ENCODE peak calls at places on chromosomes 7 and 10, in six cellular contexts. H is GF-D8, X is left colon, A is endothelial cell, E is heart left ventricle, M is amniotic stem cell. Z is an unnamed sample.

GRCh38 chr10:100106865-100107264 is 25.2 kb upstream of the CPN1 start:
- DNase-seq in M (no peak), A (no peak), X (no peak), H (no peak), E (no peak), Z (no peak)

GRCh38 chr7:30594540-30595460 is at the start of gene GARS1:
- DNase-seq in E (peak), M (peak), A (peak), X (peak), H (peak), Z (peak)

GRCh38 chr7:139560678-139561077 is 37.2 kb downstream of the CLEC2L start:
- DNase-seq in X (peak), M (no peak), H (no peak), A (no peak), E (no peak), Z (no peak)

GRCh38 chr7:82235710-82236109 is 207.9 kb downstream of the CACNA2D1 start:
- DNase-seq in E (no peak), A (no peak), M (no peak), X (no peak), H (no peak), Z (peak)

GRCh38 chr7:105454921-105455320 is 66.2 kb upstream of the SRPK2 start:
- DNase-seq in E (no peak), M (no peak), A (no peak), X (no peak), H (no peak), Z (peak)

GRCh38 chr7:1948887-1949680 is 279.0 kb downstream of the ELFN1 start:
- DNase-seq in X (no peak), E (peak), M (no peak), H (no peak), A (no peak), Z (no peak)

GRCh38 chr7:30795161-30795943 is 24.1 kb downstream of the MINDY4 start:
- DNase-seq in A (no peak), E (no peak), X (no peak), H (no peak), M (no peak), Z (no peak)

GRCh38 chr7:99693427-99694200 is 13.8 kb upstream of the CYP3A5 start:
- DNase-seq in M (no peak), A (no peak), H (no peak), X (no peak), E (no peak), Z (no peak)

GRCh38 chr10:108901766-108902365 is 1021.4 kb downstream of the XPNPEP1 start:
- DNase-seq in H (no peak), X (no peak), E (no peak), M (no peak), A (no peak), Z (peak)

GRCh38 chr10:68154211-68154497 is 44.9 kb downstream of the MYPN start:
- DNase-seq in H (no peak), E (peak), M (no peak), X (no peak), A (no peak), Z (peak)

GRCh38 chr7:142250705-142251104 is 7.2 kb downstream of the PRSS58 start:
- DNase-seq in M (no peak), E (no peak), X (no peak), A (no peak), H (no peak), Z (no peak)

GRCh38 chr10:133140417-133141143 is 19.4 kb upstream of the KNDC1 start:
- DNase-seq in M (no peak), X (peak), E (no peak), A (no peak), H (no peak), Z (no peak)

GRCh38 chr10:11936389-11937152 is 106.0 kb downstream of the UPF2 start:
- DNase-seq in E (no peak), X (peak), A (no peak), H (no peak), M (no peak), Z (no peak)

GRCh38 chr10:43785252-43785651 is 136.6 kb upstream of the ZNF32 start:
- DNase-seq in M (no peak), X (no peak), A (no peak), E (no peak), H (no peak), Z (no peak)

GRCh38 chr7:114334992-114335391 is 79.6 kb upstream of the FOXP2 start:
- DNase-seq in H (no peak), A (no peak), X (no peak), M (no peak), E (no peak), Z (peak)

GRCh38 chr7:129405527-129405926 is 28.7 kb upstream of the STRIP2 start:
- DNase-seq in H (no peak), M (no peak), A (no peak), E (no peak), X (no peak), Z (no peak)

GRCh38 chr10:87862644-87863101 is 660 bp downstream of the KLLN start:
- DNase-seq in A (no peak), X (no peak), M (no peak), E (no peak), H (no peak), Z (no peak)